ENCODE peak calls at places on chromosome 20, in six cellular contexts. U is A549; B is endothelial cell of umbilical vein; O is activated CD4-positive, alpha-beta T cell treated with anti-CD3 and anti-CD28 coated beads, Interleukin-2, amount 50 U/mL, for 1 hour; N is NCI-H82; F is Ammon's horn. Y is an unnamed sample.
A peak's percentile ranks its signal among the peaks of the same experiment; 100 is the strongest.

GRCh38 chr20:50415516-50416268 is 94.5 kb upstream of the PTPN1 start:
- DNase-seq in N (no peak), B (peak; percentile 75), U (peak; percentile 87), F (peak; percentile 97), O (no peak), Y (no peak)

GRCh38 chr20:57161478-57162194 is 104.8 kb downstream of the BMP7 start:
- DNase-seq in F (no peak), N (no peak), U (no peak), O (no peak), B (no peak), Y (no peak)

GRCh38 chr20:63254536-63255384 is 497 bp upstream of the NKAIN4 start:
- DNase-seq in B (no peak), F (no peak), O (no peak), N (no peak), U (no peak), Y (no peak)

GRCh38 chr20:21228511-21228910 is 74.6 kb upstream of the XRN2 start:
- DNase-seq in U (no peak), B (no peak), N (no peak), O (no peak), F (no peak), Y (peak; percentile 71)

GRCh38 chr20:32535953-32536823 is 48.9 kb downstream of the NOL4L start:
- DNase-seq in O (peak; percentile 79), B (no peak), F (no peak), N (peak; percentile 98), U (peak; percentile 41), Y (peak; percentile 95)

GRCh38 chr20:33337531-33338165 is 54.6 kb downstream of the BPIFB1 start:
- DNase-seq in B (no peak), U (no peak), N (no peak), O (no peak), F (no peak), Y (no peak)

GRCh38 chr20:846894-847278 is 13.4 kb downstream of the FAM110A start:
- DNase-seq in N (no peak), U (no peak), B (no peak), O (peak; percentile 45), F (peak; percentile 34), Y (peak; percentile 75)

GRCh38 chr20:60057866-60058807 is 99.9 kb downstream of the CDH26 start:
- DNase-seq in N (peak; percentile 92), B (no peak), U (no peak), O (no peak), F (peak; percentile 70), Y (no peak)

GRCh38 chr20:5073154-5074049 is 46.4 kb downstream of the PCNA start:
- DNase-seq in O (no peak), F (peak; percentile 76), U (peak; percentile 97), B (peak; percentile 13), N (peak; percentile 30), Y (no peak)

GRCh38 chr20:31691646-31692275 is 30.9 kb downstream of the BCL2L1 start:
- DNase-seq in O (no peak), B (no peak), N (no peak), U (no peak), F (no peak), Y (no peak)

GRCh38 chr20:63641146-63641791 is 12.0 kb downstream of the STMN3 start:
- DNase-seq in B (peak; percentile 33), N (no peak), U (peak; percentile 17), F (no peak), O (peak; percentile 57), Y (peak; percentile 69)

GRCh38 chr20:63771046-63771707 is 31.6 kb downstream of the SLC2A4RG start:
- DNase-seq in U (no peak), N (no peak), F (no peak), B (no peak), O (no peak), Y (no peak)

GRCh38 chr20:57659131-57659788 is 39.0 kb upstream of the ZBP1 start:
- DNase-seq in B (no peak), N (no peak), O (peak; percentile 0), F (no peak), U (no peak), Y (peak; percentile 27)

GRCh38 chr20:13231031-13231752 is 10.1 kb downstream of the ISM1 start:
- DNase-seq in O (peak; percentile 49), U (peak; percentile 19), N (no peak), F (no peak), B (no peak), Y (no peak)

GRCh38 chr20:63128367-63128766 is 87.6 kb downstream of the YTHDF1 start:
- DNase-seq in O (no peak), F (no peak), B (no peak), N (no peak), U (no peak), Y (no peak)

GRCh38 chr20:48040491-48040890 is 255.2 kb upstream of the SULF2 start:
- DNase-seq in N (no peak), F (no peak), O (no peak), U (no peak), B (no peak), Y (no peak)

GRCh38 chr20:6806291-6806690 is 38.8 kb downstream of the BMP2 start:
- DNase-seq in B (no peak), U (no peak), O (no peak), F (no peak), N (no peak), Y (no peak)

GRCh38 chr20:36572701-36573102 is 695 bp upstream of the TGIF2 start:
- DNase-seq in N (peak; percentile 42), U (peak; percentile 19), F (no peak), O (peak; percentile 63), B (no peak), Y (peak; percentile 72)

GRCh38 chr20:1876975-1877603 is 18.1 kb upstream of the SIRPA start:
- DNase-seq in O (no peak), F (peak; percentile 76), U (peak; percentile 73), B (peak; percentile 34), N (peak; percentile 38), Y (no peak)

GRCh38 chr20:14259691-14260090 is 77.7 kb downstream of the FLRT3 start:
- DNase-seq in N (no peak), O (no peak), B (no peak), U (no peak), F (no peak), Y (no peak)

GRCh38 chr20:42706762-42707161 is 482.9 kb downstream of the PTPRT start:
- DNase-seq in O (no peak), F (no peak), B (no peak), N (peak; percentile 91), U (no peak), Y (no peak)

GRCh38 chr20:24872291-24873014 is 76.6 kb upstream of the CST7 start:
- DNase-seq in F (no peak), N (peak; percentile 96), U (no peak), O (no peak), B (no peak), Y (no peak)

GRCh38 chr20:11544029-11544678 is 373.5 kb upstream of the BTBD3 start:
- DNase-seq in O (no peak), B (peak; percentile 74), F (peak; percentile 81), U (peak; percentile 84), N (peak; percentile 79), Y (no peak)

GRCh38 chr20:60123096-60123495 is 164.9 kb downstream of the CDH26 start:
- DNase-seq in F (no peak), U (no peak), O (no peak), B (no peak), N (no peak), Y (no peak)

GRCh38 chr20:62244644-62245108 is 6.4 kb downstream of the OSBPL2 start:
- DNase-seq in O (no peak), F (no peak), N (no peak), B (no peak), U (no peak), Y (no peak)

GRCh38 chr20:49658508-49658907 is 55.2 kb downstream of the B4GALT5 start:
- DNase-seq in U (no peak), O (no peak), B (no peak), N (peak; percentile 90), F (no peak), Y (no peak)

GRCh38 chr20:32971703-32972161 is 32.5 kb downstream of the SUN5 start:
- DNase-seq in N (no peak), U (no peak), O (no peak), F (peak; percentile 22), B (no peak), Y (no peak)

GRCh38 chr20:48875914-48876240 is 45.6 kb upstream of the ARFGEF2 start:
- DNase-seq in N (peak; percentile 48), F (no peak), O (no peak), B (no peak), U (no peak), Y (no peak)

GRCh38 chr20:59577037-59577808 is 27.1 kb upstream of the PHACTR3 start:
- DNase-seq in O (no peak), N (no peak), B (no peak), F (no peak), U (no peak), Y (no peak)

GRCh38 chr20:34987288-34988175 is 31.9 kb downstream of the MYH7B start:
- DNase-seq in U (no peak), F (no peak), O (no peak), N (peak; percentile 25), B (no peak), Y (no peak)

GRCh38 chr20:59074456-59074855 is 31.9 kb upstream of the PRELID3B start:
- DNase-seq in B (no peak), O (no peak), N (no peak), F (no peak), U (no peak), Y (no peak)

GRCh38 chr20:9838378-9839295 is at the start of gene PAK5:
- DNase-seq in F (peak; percentile 85), U (peak; percentile 68), B (peak; percentile 26), O (no peak), N (peak; percentile 93), Y (no peak)

GRCh38 chr20:41317536-41318270 is at the start of gene ZHX3:
- DNase-seq in U (peak; percentile 94), B (peak; percentile 97), O (peak; percentile 93), N (peak; percentile 99), F (peak; percentile 96), Y (peak; percentile 99)

GRCh38 chr20:2162125-2162822 is 60.6 kb downstream of the STK35 start:
- DNase-seq in B (no peak), O (no peak), U (no peak), N (no peak), F (no peak), Y (no peak)

GRCh38 chr20:30815577-30816181 is 441.8 kb upstream of the DEFB115 start:
- DNase-seq in F (no peak), B (no peak), O (no peak), N (no peak), U (no peak), Y (no peak)

GRCh38 chr20:33896509-33896908 is 85.4 kb downstream of the CHMP4B start:
- DNase-seq in N (no peak), U (no peak), F (no peak), B (no peak), O (no peak), Y (no peak)

GRCh38 chr20:440148-440547 is 22.2 kb downstream of the TBC1D20 start:
- DNase-seq in B (no peak), U (no peak), F (no peak), O (no peak), N (no peak), Y (no peak)

GRCh38 chr20:6519556-6519955 is 247.9 kb upstream of the BMP2 start:
- DNase-seq in B (peak; percentile 52), O (no peak), N (no peak), U (no peak), F (no peak), Y (no peak)

GRCh38 chr20:25248501-25249172 is 752 bp downstream of the PYGB start:
- DNase-seq in N (peak; percentile 48), U (no peak), F (peak; percentile 71), B (peak; percentile 49), O (no peak), Y (no peak)

Y was measured in B cell.